ENCODE peak calls at places on chromosome 2, in four cellular contexts. O, G, I and L are unnamed samples. For H3K9me3, the result is how much of the 10 kb centered on the place peaks cover.

GRCh38 chr2:155599834-155600233 is 732.7 kb downstream of the NR4A2 start:
- DNase-seq in I (no peak), O (no peak), G (no peak), L (no peak)

GRCh38 chr2:96772903-96773675 is 12.4 kb downstream of the CNNM4 start:
- DNase-seq in I (no peak), G (peak), O (no peak), L (no peak)

GRCh38 chr2:162073776-162074578 is at the start of gene DPP4:
- DNase-seq in I (peak), G (no peak), O (peak), L (no peak)

GRCh38 chr2:142100967-142101366 is 29.8 kb downstream of the LRP1B start:
- DNase-seq in G (no peak), I (no peak), O (no peak), L (no peak)

GRCh38 chr2:4866198-4866597 is 826.0 kb upstream of the SOX11 start:
- DNase-seq in O (no peak), G (no peak), I (no peak), L (no peak)

GRCh38 chr2:237731663-237732062 is 66.9 kb upstream of the RBM44 start:
- DNase-seq in G (no peak), O (no peak), I (peak), L (no peak)

GRCh38 chr2:84954329-84954728 is 16.6 kb upstream of the KCMF1 start:
- DNase-seq in O (no peak), G (no peak), I (no peak), L (no peak)

GRCh38 chr2:38138419-38138818 is 62.5 kb upstream of the CYP1B1 start:
- DNase-seq in O (no peak), I (no peak), G (no peak), L (no peak)

GRCh38 chr2:19571773-19572172 is 213.3 kb upstream of the OSR1 start:
- DNase-seq in I (no peak), G (no peak), O (no peak), L (no peak)

GRCh38 chr2:37916512-37917082 is 8.5 kb upstream of the RMDN2 start:
- DNase-seq in O (no peak), G (no peak), I (peak), L (no peak)

GRCh38 chr2:200438251-200438650 is 71.6 kb downstream of the KCTD18 start:
- DNase-seq in G (no peak), O (no peak), I (no peak), L (no peak)

GRCh38 chr2:30232027-30232800 is 880 bp downstream of the LBH start:
- DNase-seq in G (no peak), O (peak), I (peak), L (no peak)

GRCh38 chr2:239504643-239505235 is 103.9 kb upstream of the HDAC4 start:
- DNase-seq in G (no peak), I (no peak), O (no peak), L (no peak)

GRCh38 chr2:227720680-227721079 is 2.9 kb upstream of the SLC19A3 start:
- DNase-seq in I (no peak), O (no peak), G (no peak), L (no peak)

GRCh38 chr2:210539578-210540416 is 16.6 kb upstream of the CPS1 start:
- DNase-seq in I (no peak), O (no peak), G (no peak), L (no peak)

GRCh38 chr2:44087714-44088092 is 81.0 kb upstream of the PPM1B start:
- DNase-seq in G (no peak), I (peak), O (no peak), L (no peak)

GRCh38 chr2:168515502-168515901 is 59.4 kb downstream of the CERS6 start:
- DNase-seq in G (no peak), O (no peak), I (no peak), L (no peak)

GRCh38 chr2:201994973-201995638 is 38.5 kb upstream of the FZD7 start:
- DNase-seq in O (no peak), G (no peak), I (no peak), L (no peak)

GRCh38 chr2:232532406-232532805 is 6.4 kb downstream of the CHRND start:
- DNase-seq in G (no peak), O (no peak), I (no peak), L (no peak)

GRCh38 chr2:181778621-181779195 is 98.4 kb upstream of the NEUROD1 start:
- DNase-seq in I (no peak), O (no peak), G (no peak), L (no peak)

GRCh38 chr2:216603010-216603883 is 30.0 kb upstream of the IGFBP2 start:
- DNase-seq in I (no peak), O (no peak), G (no peak), L (no peak)

GRCh38 chr2:130391872-130392670 is 36.2 kb downstream of the PTPN18 start:
- DNase-seq in G (no peak), O (no peak), I (peak), L (no peak)

GRCh38 chr2:238895901-238896600 is 48.2 kb downstream of the TWIST2 start:
- DNase-seq in O (no peak), I (peak), G (no peak), L (no peak)

GRCh38 chr2:18578033-18578432 is 11.3 kb downstream of the NT5C1B start:
- DNase-seq in O (no peak), I (no peak), G (no peak), L (no peak)

GRCh38 chr2:55431982-55432627 is 12.4 kb upstream of the CCDC88A start:
- DNase-seq in G (no peak), I (peak), O (no peak), L (no peak)

GRCh38 chr2:23480991-23481797 is 96.2 kb downstream of the KLHL29 start:
- DNase-seq in G (no peak), I (peak), O (no peak), L (peak)

GRCh38 chr2:173124441-173124840 is 48.8 kb downstream of the MAP3K20 start:
- DNase-seq in G (no peak), O (no peak), I (no peak), L (no peak)

GRCh38 chr2:100606740-100607343 is 44.0 kb downstream of the PDCL3 start:
- DNase-seq in G (no peak), O (no peak), I (peak), L (peak)

GRCh38 chr2:45614871-45615270 is 3.8 kb upstream of the SRBD1 start:
- DNase-seq in I (no peak), G (no peak), O (no peak), L (no peak)

DNA sequence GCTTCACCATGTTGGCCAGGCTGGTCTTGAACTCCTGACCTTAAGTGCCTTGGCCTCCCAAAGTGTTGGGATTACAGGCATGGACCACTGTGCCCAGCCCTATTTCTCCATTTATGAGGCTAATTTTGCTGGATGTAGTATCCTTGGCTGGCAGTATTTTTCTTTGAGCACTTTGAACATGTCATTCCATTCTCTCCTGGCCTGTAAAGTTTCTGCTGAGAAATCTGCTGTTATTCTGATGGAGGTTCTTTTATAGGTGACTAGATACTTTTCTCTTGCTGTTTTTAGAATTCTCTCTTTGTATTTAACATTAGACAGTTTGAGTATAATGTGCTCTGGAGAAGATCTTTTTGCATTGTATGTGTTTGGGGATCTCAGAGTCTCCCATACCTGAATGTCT is 9.1 kb downstream of the RFTN2 start:
- DNase-seq in O (no peak), I (no peak), G (no peak), L (no peak)
- H3K9me3 ChIP-seq in O (under half), I (under half), G (under half), L (under half)

GRCh38 chr2:148675708-148676107 is 31.2 kb downstream of the EPC2 start:
- DNase-seq in O (no peak), G (no peak), I (no peak), L (no peak)
- H3K9me3 ChIP-seq in O (under half), G (under half), I (under half), L (under half)

GRCh38 chr2:94759211-94759610 is 112.0 kb upstream of the TEKT4 start:
- DNase-seq in G (no peak), O (no peak), I (no peak), L (no peak)
- H3K9me3 ChIP-seq in G (under half), O (under half), I (under half), L (under half)

DNA sequence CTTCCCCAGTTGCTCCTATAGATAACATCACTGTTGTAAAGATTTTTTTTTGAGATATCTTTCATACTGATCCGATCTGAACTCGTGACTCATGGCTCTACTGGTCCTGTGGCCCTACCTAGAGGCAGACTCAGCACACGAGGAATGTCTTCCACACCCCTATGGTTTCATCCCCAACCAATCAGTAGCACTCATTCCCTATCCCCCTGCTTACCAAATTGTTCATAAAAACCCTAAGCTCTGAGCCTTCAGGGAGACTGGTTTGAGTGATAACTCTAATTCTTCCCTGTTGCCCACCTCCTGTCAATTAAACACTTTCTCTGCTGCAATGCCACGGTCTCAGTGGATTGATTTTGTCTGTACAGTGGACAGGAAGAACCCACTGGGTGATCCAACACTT is 4.2 kb upstream of the SAP130 start:
- DNase-seq in O (no peak), I (no peak), G (no peak), L (no peak)
- H3K9me3 ChIP-seq in O (under half), I (under half), G (under half), L (under half)

GRCh38 chr2:60400462-60400861 is 153.0 kb downstream of the BCL11A start:
- DNase-seq in G (no peak), I (no peak), O (no peak), L (no peak)
- H3K9me3 ChIP-seq in G (under half), I (under half), O (under half), L (under half)

GRCh38 chr2:107553534-107553933 is 273.2 kb upstream of the RGPD4 start:
- DNase-seq in G (no peak), I (no peak), O (no peak), L (no peak)

GRCh38 chr2:107558295-107558694 is 268.4 kb upstream of the RGPD4 start:
- DNase-seq in I (no peak), G (no peak), O (no peak), L (no peak)

GRCh38 chr2:107553045-107553444 is 273.6 kb upstream of the RGPD4 start:
- DNase-seq in G (no peak), I (no peak), O (no peak), L (no peak)

DNA sequence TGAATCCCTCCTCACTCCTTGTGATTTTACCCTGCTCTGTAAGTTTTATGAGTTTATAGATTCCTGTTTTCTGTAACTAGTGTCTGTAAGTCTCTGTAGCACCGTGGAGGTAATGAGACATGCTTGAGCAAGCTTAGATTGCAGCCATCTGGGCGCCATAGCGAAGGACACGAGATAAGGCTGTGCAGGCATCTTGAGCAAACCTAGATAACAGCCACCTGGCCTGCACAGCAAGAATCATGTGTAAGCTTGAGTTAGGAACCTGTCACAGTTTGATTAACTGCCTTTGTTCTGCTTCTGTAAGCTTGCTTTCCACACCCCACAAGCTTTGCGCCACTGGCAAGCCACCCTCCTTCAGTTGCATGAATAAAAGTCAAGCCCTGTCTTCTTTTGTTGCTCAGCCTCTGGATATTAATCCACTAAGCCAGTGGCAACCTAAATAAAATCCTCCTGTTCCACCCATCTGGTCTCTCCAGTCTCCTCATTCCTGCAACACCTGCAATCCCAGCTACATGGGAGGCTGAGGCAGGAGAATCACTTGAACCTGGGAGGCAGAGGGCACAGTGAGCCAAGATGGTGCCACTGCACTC is 270.6 kb upstream of the RGPD4 start:
- DNase-seq in I (no peak), O (no peak), G (no peak), L (no peak)
- H3K9me3 ChIP-seq in I (under half), O (under half), G (under half), L (under half)